ENCODE peak calls at places on chromosomes 16 and 17, in five cellular contexts. D is NCI-H1092; R is psoas muscle; L is fibroblast of lung; Q is stimulated activated CD4-positive, alpha-beta T cell treated with anti-CD3 and anti-CD28 coated beads, TNF-alpha, amount 100 ng/mL, for 24 hours. A is an unnamed sample.

GRCh38 chr17:55717898-55718735 is 4.5 kb downstream of the TMEM100 start:
- DNase-seq in L (peak), Q (peak), D (peak), R (peak), A (no peak)

GRCh38 chr17:50096092-50096491 is 941 bp downstream of the PDK2 start:
- DNase-seq in R (no peak), D (no peak), L (no peak), Q (no peak), A (no peak)

GRCh38 chr16:79751785-79752184 is 151.2 kb upstream of the MAF start:
- DNase-seq in Q (no peak), L (peak), D (no peak), R (peak), A (no peak)

GRCh38 chr17:7475764-7476422 is 3.5 kb downstream of the ZBTB4 start:
- DNase-seq in Q (no peak), D (no peak), R (peak), L (no peak), A (no peak)

GRCh38 chr17:75826561-75827290 is 17.5 kb downstream of the UNC13D start:
- DNase-seq in Q (no peak), D (no peak), R (no peak), L (no peak), A (no peak)

GRCh38 chr17:42406602-42407288 is 16.3 kb downstream of the CAVIN1 start:
- DNase-seq in D (no peak), Q (no peak), L (no peak), R (no peak), A (no peak)

GRCh38 chr17:57706761-57707160 is 38.3 kb downstream of the CCDC182 start:
- DNase-seq in Q (no peak), D (no peak), L (no peak), R (no peak), A (no peak)

GRCh38 chr17:16820979-16821543 is 131.0 kb downstream of the CCDC144A start:
- DNase-seq in Q (no peak), D (no peak), R (no peak), L (no peak), A (no peak)

GRCh38 chr17:320809-321385 is 31.7 kb downstream of the RPH3AL start:
- DNase-seq in R (peak), D (no peak), Q (no peak), L (no peak), A (no peak)

GRCh38 chr17:16407911-16408588 is 7.3 kb upstream of the TRPV2 start:
- DNase-seq in D (peak), R (peak), L (peak), Q (no peak), A (no peak)

GRCh38 chr17:17151962-17152361 is 54.2 kb downstream of the PLD6 start:
- DNase-seq in L (peak), R (peak), D (no peak), Q (no peak), A (peak)

GRCh38 chr16:29806641-29807425 is 504 bp downstream of the MAZ start:
- DNase-seq in R (peak), Q (peak), D (peak), L (peak), A (no peak)

GRCh38 chr17:44941712-44942331 is 5.8 kb downstream of the KIF18B start:
- DNase-seq in D (no peak), R (no peak), L (no peak), Q (no peak), A (no peak)

GRCh38 chr17:77280304-77280910 is 139.6 kb downstream of the SEC14L1 start:
- DNase-seq in L (peak), Q (no peak), R (no peak), D (no peak), A (no peak)

GRCh38 chr17:43020789-43021738 is 1.1 kb downstream of the VAT1 start:
- DNase-seq in Q (no peak), D (no peak), L (peak), R (peak), A (no peak)

A was measured in AG04449.